ENCODE peak calls at places on chromosomes 13 and 19, in eight cellular contexts. T is NCI-H1092 treated with DMSO at 0.1 percent for 48 hours; Y is T1000; S is Daoy; X is activated naive CD4-positive, alpha-beta T cell; N is GM03348; E is NCI-H510A; Q is stromal cell of bone marrow. F is an unnamed sample.

GRCh38 chr13:65971541-65971940 is 1258.6 kb downstream of the PCDH9 start:
- DNase-seq in N (no peak), E (no peak), Y (no peak), X (no peak), S (no peak), T (no peak), Q (no peak), F (no peak)

GRCh38 chr19:31173991-31174390 is 175.2 kb downstream of the TSHZ3 start:
- DNase-seq in N (no peak), T (no peak), Q (no peak), S (no peak), Y (no peak), X (no peak), E (no peak), F (no peak)

GRCh38 chr19:9848060-9848459 is 12.9 kb downstream of the PIN1 start:
- DNase-seq in Q (no peak), Y (no peak), E (no peak), T (no peak), S (no peak), N (no peak), X (peak), F (no peak)

GRCh38 chr19:8306235-8307054 is 1.7 kb downstream of the CD320 start:
- DNase-seq in Y (no peak), S (no peak), N (no peak), E (no peak), Q (no peak), X (no peak), T (no peak), F (no peak)

GRCh38 chr19:3855321-3855720 is 13.5 kb downstream of the ZFR2 start:
- DNase-seq in X (no peak), Y (no peak), N (no peak), T (no peak), S (peak), E (no peak), Q (no peak), F (no peak)

GRCh38 chr13:100363874-100364273 is 224.7 kb downstream of the GGACT start:
- DNase-seq in X (no peak), T (no peak), S (peak), E (no peak), N (no peak), Y (no peak), Q (no peak), F (no peak)

GRCh38 chr19:1529430-1529816 is 5.5 kb downstream of the PLK5 start:
- DNase-seq in N (no peak), E (no peak), S (no peak), Y (no peak), Q (no peak), T (no peak), X (no peak), F (no peak)

GRCh38 chr13:97753269-97753668 is 200.2 kb upstream of the IPO5 start:
- DNase-seq in T (no peak), E (no peak), X (no peak), N (no peak), S (no peak), Y (no peak), Q (no peak), F (no peak)

GRCh38 chr13:73943965-73944233 is 190.3 kb downstream of the KLF12 start:
- DNase-seq in X (no peak), N (no peak), E (no peak), Q (no peak), T (no peak), S (no peak), Y (no peak), F (no peak)

F was measured in A673.